ENCODE peak calls at places on chromosomes 6 and 20, in nine cellular contexts. B is NCI-H1105; S is fibroblast of the conjunctiva; A is right lobe of liver; K is iris pigment epithelial cell; O is CD8-positive, alpha-beta memory T cell; G is stomach; T is LHCN-M2; N is effector CD8-positive, alpha-beta T cell. Z is an unnamed sample.

GRCh38 chr20:34530342-34530741 is 14.1 kb downstream of the DYNLRB1 start:
- DNase-seq in K (no peak), A (no peak), O (no peak), S (no peak), T (no peak), G (no peak), B (no peak), N (no peak), Z (no peak)

GRCh38 chr6:168908887-168909286 is 344.8 kb downstream of the THBS2 start:
- DNase-seq in N (no peak), O (no peak), K (peak), S (peak), G (no peak), A (no peak), T (peak), B (no peak), Z (no peak)

GRCh38 chr6:6712258-6712978 is 123.9 kb downstream of the LY86 start:
- DNase-seq in T (peak), O (no peak), N (no peak), K (peak), S (no peak), B (no peak), A (peak), G (peak), Z (no peak)

GRCh38 chr20:39773380-39774000 is 811.3 kb downstream of the DHX35 start:
- DNase-seq in K (no peak), B (no peak), S (no peak), A (no peak), N (no peak), O (no peak), T (no peak), G (no peak), Z (no peak)

GRCh38 chr6:21437583-21437982 is 156.0 kb upstream of the SOX4 start:
- DNase-seq in T (peak), A (no peak), B (no peak), S (no peak), G (no peak), N (no peak), O (no peak), K (no peak), Z (peak)

GRCh38 chr6:436308-437041 is 44.9 kb downstream of the IRF4 start:
- DNase-seq in A (no peak), B (no peak), S (peak), T (peak), K (peak), O (no peak), N (no peak), G (no peak), Z (no peak)

GRCh38 chr6:112253842-112254816 is at the start of gene LAMA4:
- DNase-seq in B (peak), S (peak), K (peak), G (peak), O (no peak), A (peak), T (peak), N (no peak), Z (no peak)

GRCh38 chr6:89154131-89154530 is 8.3 kb downstream of the PM20D2 start:
- DNase-seq in G (no peak), B (no peak), A (no peak), T (no peak), K (peak), S (no peak), O (no peak), N (no peak), Z (peak)

GRCh38 chr20:62644044-62644795 is 1.9 kb downstream of the SLCO4A1 start:
- DNase-seq in G (peak), T (no peak), B (no peak), S (no peak), A (no peak), N (no peak), O (no peak), K (no peak), Z (no peak)

GRCh38 chr6:25788305-25788922 is 33.9 kb downstream of the SLC17A4 start:
- DNase-seq in K (peak), G (peak), A (peak), B (peak), O (peak), T (peak), S (peak), N (peak), Z (peak)

GRCh38 chr20:50931048-50931305 is 260 bp downstream of the ADNP start:
- DNase-seq in O (peak), B (no peak), K (no peak), S (no peak), N (peak), A (no peak), G (no peak), T (no peak), Z (no peak)

GRCh38 chr6:169868458-169868857 is 117.0 kb downstream of the ERMARD start:
- DNase-seq in A (no peak), N (no peak), G (peak), T (peak), S (no peak), B (no peak), K (no peak), O (peak), Z (no peak)

GRCh38 chr20:39057143-39057542 is 95.0 kb downstream of the DHX35 start:
- DNase-seq in O (no peak), B (no peak), S (no peak), N (no peak), T (no peak), G (no peak), A (no peak), K (no peak), Z (no peak)

GRCh38 chr6:54737247-54737646 is 109.3 kb upstream of the FAM83B start:
- DNase-seq in B (no peak), N (no peak), G (no peak), S (no peak), A (no peak), K (no peak), T (peak), O (no peak), Z (no peak)

Z was measured in retinal pigment epithelial cell.